ENCODE peak calls at places on chromosomes 2 and 18, in nine cellular contexts. J, L, T, F, G, X, U, V and C are unnamed samples.

GRCh38 chr2:96762529-96763253 is 2.0 kb downstream of the CNNM4 start:
- DNase-seq in J (no peak), L (peak), T (no peak), F (no peak), G (no peak), X (no peak), U (peak), V (no peak), C (no peak)

GRCh38 chr2:111617299-111617803 is 266.6 kb downstream of the ANAPC1 start:
- DNase-seq in J (no peak), L (no peak), T (no peak), F (no peak), G (no peak), X (peak), U (no peak), V (no peak), C (no peak)

GRCh38 chr2:96538487-96539214 is 2.1 kb downstream of the ARID5A start:
- DNase-seq in J (peak), L (peak), T (peak), F (peak), G (peak), X (no peak), U (peak), V (peak), C (peak)

GRCh38 chr2:36461039-36461681 is 105.6 kb downstream of the CRIM1 start:
- DNase-seq in J (no peak), L (no peak), T (no peak), F (no peak), G (no peak), X (peak), U (no peak), V (no peak), C (no peak)

GRCh38 chr2:108301558-108301957 is 12.9 kb downstream of the SULT1C2 start:
- DNase-seq in J (no peak), L (no peak), T (no peak), F (no peak), G (no peak), X (no peak), U (no peak), V (no peak), C (no peak)

GRCh38 chr2:122138561-122138960 is 383.1 kb downstream of the TSN start:
- DNase-seq in J (no peak), L (peak), T (no peak), F (no peak), G (no peak), X (no peak), U (no peak), V (no peak), C (no peak)

GRCh38 chr2:238895901-238896600 is 48.2 kb downstream of the TWIST2 start:
- DNase-seq in J (no peak), L (peak), T (peak), F (peak), G (peak), X (no peak), U (no peak), V (peak), C (peak)

GRCh38 chr18:21444465-21445023 is 156.0 kb downstream of the ESCO1 start:
- DNase-seq in J (no peak), L (peak), T (peak), F (no peak), G (no peak), X (peak), U (peak), V (no peak), C (no peak)

GRCh38 chr18:11887305-11888262 is 20.5 kb downstream of the MPPE1 start:
- DNase-seq in J (no peak), L (no peak), T (no peak), F (no peak), G (no peak), X (no peak), U (no peak), V (no peak), C (no peak)

GRCh38 chr2:111662039-111662740 is 221.8 kb downstream of the ANAPC1 start:
- DNase-seq in J (peak), L (peak), T (peak), F (no peak), G (no peak), X (peak), U (peak), V (no peak), C (no peak)

GRCh38 chr2:95310651-95311050 is 13.5 kb downstream of the KCNIP3 start:
- DNase-seq in J (no peak), L (no peak), T (no peak), F (no peak), G (no peak), X (no peak), U (no peak), V (no peak), C (no peak)

GRCh38 chr2:120175000-120175581 is 48.1 kb downstream of the TMEM185B start:
- DNase-seq in J (no peak), L (no peak), T (peak), F (no peak), G (no peak), X (peak), U (peak), V (no peak), C (no peak)

GRCh38 chr2:143842836-143843235 is 677.1 kb downstream of the ZEB2 start:
- DNase-seq in J (no peak), L (no peak), T (no peak), F (no peak), G (no peak), X (no peak), U (no peak), V (no peak), C (no peak)

GRCh38 chr2:227817940-227818568 is 4.4 kb downstream of the CCL20 start:
- DNase-seq in J (peak), L (peak), T (peak), F (peak), G (peak), X (peak), U (peak), V (peak), C (peak)

GRCh38 chr2:128638741-128639477 is 320.2 kb upstream of the HS6ST1 start:
- DNase-seq in J (no peak), L (peak), T (peak), F (no peak), G (no peak), X (no peak), U (peak), V (no peak), C (peak)

GRCh38 chr18:8142131-8142711 is 467.0 kb upstream of the RAB12 start:
- DNase-seq in J (no peak), L (no peak), T (no peak), F (no peak), G (no peak), X (no peak), U (no peak), V (no peak), C (no peak)

GRCh38 chr18:28112056-28112470 is 64.9 kb downstream of the CDH2 start:
- DNase-seq in J (no peak), L (no peak), T (no peak), F (no peak), G (no peak), X (peak), U (no peak), V (no peak), C (no peak)

GRCh38 chr2:182593394-182593707 is 122.7 kb upstream of the DNAJC10 start:
- DNase-seq in J (no peak), L (no peak), T (no peak), F (no peak), G (no peak), X (peak), U (no peak), V (no peak), C (no peak)

GRCh38 chr2:137888845-137889244 is 75.4 kb upstream of the HNMT start:
- DNase-seq in J (no peak), L (peak), T (peak), F (no peak), G (no peak), X (peak), U (peak), V (no peak), C (no peak)

GRCh38 chr2:10038716-10039115 is 4.6 kb upstream of the KLF11 start:
- DNase-seq in J (no peak), L (no peak), T (no peak), F (peak), G (peak), X (no peak), U (no peak), V (peak), C (peak)

GRCh38 chr2:2183135-2183534 is 147.9 kb downstream of the MYT1L start:
- DNase-seq in J (no peak), L (no peak), T (no peak), F (no peak), G (no peak), X (no peak), U (no peak), V (no peak), C (no peak)
- H3K27ac ChIP-seq in J (no peak), L (no peak), T (no peak), F (no peak), G (no peak), X (no peak), U (no peak), V (no peak), C (no peak)

GRCh38 chr2:118320640-118321039 is 232.4 kb downstream of the INSIG2 start:
- DNase-seq in J (no peak), L (no peak), T (no peak), F (no peak), G (no peak), X (no peak), U (no peak), V (no peak), C (no peak)
- H3K27ac ChIP-seq in J (no peak), L (peak), T (no peak), F (no peak), G (no peak), X (no peak), U (no peak), V (no peak), C (no peak)

DNA sequence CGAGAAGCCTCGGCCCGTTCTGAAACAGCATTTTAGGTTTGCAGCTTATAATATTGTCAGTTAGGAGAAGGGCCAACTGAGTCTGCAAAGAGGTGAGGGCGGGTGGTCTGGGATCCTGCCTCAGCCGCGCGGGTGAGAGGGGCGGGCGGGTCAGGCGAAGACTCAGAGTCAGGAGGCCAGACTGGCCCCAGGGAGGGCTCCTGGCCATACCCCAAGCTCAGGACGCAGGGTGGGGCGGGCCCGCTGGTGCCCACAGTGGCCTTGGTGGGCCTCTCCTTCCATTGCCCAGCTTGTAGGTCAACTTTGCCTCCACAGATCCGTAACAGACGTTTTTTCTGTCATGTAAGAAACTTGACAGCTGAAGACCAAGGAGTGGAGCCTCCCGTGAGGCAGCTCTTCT is 42.9 kb downstream of the NFATC1 start:
- DNase-seq in J (no peak), L (no peak), T (no peak), F (no peak), G (no peak), X (no peak), U (no peak), V (no peak), C (no peak)
- H3K27ac ChIP-seq in J (no peak), L (no peak), T (no peak), F (no peak), G (peak), X (no peak), U (no peak), V (no peak), C (peak)

GRCh38 chr18:37769846-37770245 is 204.2 kb upstream of the CELF4 start:
- DNase-seq in J (no peak), L (no peak), T (no peak), F (no peak), G (no peak), X (no peak), U (no peak), V (no peak), C (no peak)
- H3K27ac ChIP-seq in J (no peak), L (no peak), T (no peak), F (no peak), G (no peak), X (no peak), U (no peak), V (no peak), C (no peak)

DNA sequence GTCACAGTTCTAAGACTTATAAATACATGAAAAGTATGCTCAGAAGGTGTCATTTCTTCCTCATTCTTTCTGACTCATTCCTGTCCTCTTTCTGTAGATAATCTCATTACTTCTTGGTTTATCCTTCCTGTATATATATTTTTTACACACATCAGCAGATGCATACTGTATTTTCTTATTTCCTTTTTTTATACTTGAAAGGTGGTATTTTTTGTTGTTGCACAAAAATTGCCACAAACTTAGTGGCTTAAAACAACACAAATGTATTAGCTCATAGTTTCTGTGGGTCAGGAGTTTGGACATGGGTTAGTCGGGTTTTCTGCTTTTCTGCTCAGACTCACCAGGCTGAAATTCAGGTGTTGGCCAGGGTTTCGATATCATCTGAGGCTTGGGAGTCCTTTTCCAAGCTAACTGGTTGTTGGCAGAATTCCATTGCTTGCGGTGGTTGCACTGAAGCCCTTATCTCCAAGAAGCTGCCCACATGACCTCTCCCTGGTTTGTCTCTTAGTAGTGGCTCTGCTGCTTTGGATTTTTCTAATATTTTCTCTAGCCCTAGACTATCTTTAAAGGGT is 162.6 kb downstream of the FMNL2 start:
- DNase-seq in J (peak), L (no peak), T (peak), F (no peak), G (no peak), X (no peak), U (no peak), V (no peak), C (no peak)
- H3K27ac ChIP-seq in J (no peak), L (no peak), T (peak), F (no peak), G (peak), X (no peak), U (no peak), V (no peak), C (no peak)

GRCh38 chr18:45359275-45360009 is 255.8 kb upstream of the SLC14A2 start:
- DNase-seq in J (no peak), L (peak), T (no peak), F (no peak), G (no peak), X (no peak), U (no peak), V (no peak), C (no peak)
- H3K27ac ChIP-seq in J (peak), L (no peak), T (no peak), F (no peak), G (peak), X (no peak), U (no peak), V (no peak), C (no peak)

GRCh38 chr2:23401427-23402204 is 16.6 kb downstream of the KLHL29 start:
- DNase-seq in J (no peak), L (no peak), T (peak), F (no peak), G (no peak), X (no peak), U (no peak), V (no peak), C (no peak)
- H3K27ac ChIP-seq in J (no peak), L (no peak), T (no peak), F (no peak), G (no peak), X (no peak), U (no peak), V (no peak), C (no peak)

DNA sequence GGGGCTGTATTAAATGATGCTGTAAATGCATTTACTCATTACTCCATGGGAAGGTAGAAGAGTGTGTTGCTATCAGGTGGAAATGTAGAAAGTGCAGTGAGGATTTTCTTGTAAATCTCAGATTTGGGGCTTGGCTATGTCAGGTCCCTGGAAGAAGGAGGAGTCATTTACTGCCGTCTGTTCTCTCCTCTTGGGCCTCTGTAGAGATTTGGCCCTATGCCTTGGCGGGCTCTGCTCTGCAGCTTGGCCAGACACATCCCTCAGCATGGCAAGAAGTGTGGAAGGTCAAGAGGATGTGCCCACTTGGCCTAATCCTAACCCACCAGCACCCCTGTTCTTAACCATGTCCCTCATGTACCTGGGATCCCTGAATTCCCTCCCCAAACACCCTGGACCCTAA is 6.7 kb downstream of the IL1R1 start:
- DNase-seq in J (no peak), L (no peak), T (no peak), F (no peak), G (no peak), X (no peak), U (no peak), V (no peak), C (no peak)
- H3K27ac ChIP-seq in J (peak), L (no peak), T (peak), F (no peak), G (no peak), X (no peak), U (no peak), V (peak), C (no peak)

DNA sequence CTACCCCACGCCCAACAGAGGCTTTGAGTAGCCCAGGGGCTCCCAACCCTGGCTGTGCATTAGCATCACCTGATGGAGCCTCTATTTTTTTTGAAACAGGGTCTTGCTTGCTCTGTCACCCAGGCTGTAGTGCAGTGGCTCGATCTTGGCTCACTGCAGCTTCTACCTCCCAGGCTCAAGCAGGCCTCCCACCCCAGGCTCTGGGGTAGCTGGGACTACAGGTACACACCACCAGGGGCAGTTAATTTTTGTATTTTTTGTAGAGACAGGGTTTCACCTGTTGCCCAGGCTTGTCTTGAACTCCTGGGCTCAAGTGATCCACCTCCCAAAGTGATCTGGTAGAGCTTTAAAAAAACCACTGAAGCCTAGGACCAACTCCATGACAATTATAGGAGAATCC is 394.8 kb upstream of the ATP5MC3 start:
- DNase-seq in J (no peak), L (peak), T (no peak), F (no peak), G (no peak), X (no peak), U (peak), V (no peak), C (no peak)
- H3K27ac ChIP-seq in J (no peak), L (no peak), T (no peak), F (no peak), G (no peak), X (no peak), U (peak), V (no peak), C (no peak)

GRCh38 chr2:28754321-28754720 is 2.7 kb downstream of the PPP1CB start:
- DNase-seq in J (no peak), L (no peak), T (no peak), F (no peak), G (no peak), X (no peak), U (no peak), V (no peak), C (no peak)
- H3K27ac ChIP-seq in J (no peak), L (no peak), T (peak), F (peak), G (peak), X (no peak), U (no peak), V (no peak), C (peak)